ENCODE peak calls at places on chromosomes 12 and 14, in eight cellular contexts. U is smooth muscle cell of the brain vasculature, H is RWPE1, J is occipital lobe, A is neural crest cell, O is AG09309, Z is aorta, Y is tibial artery. F is an unnamed sample.
A peak's percentile ranks its signal among the peaks of the same experiment; 100 is the strongest.

GRCh38 chr12:39443704-39444234 is 849 bp upstream of the KIF21A start:
- DNase-seq in Y (no peak), Z (no peak), U (no peak), O (no peak), A (no peak), H (no peak), J (no peak), F (no peak)

GRCh38 chr12:34625116-34625515 is 602.8 kb downstream of the ALG10 start:
- DNase-seq in J (no peak), O (no peak), H (no peak), U (no peak), Y (no peak), Z (no peak), A (no peak), F (no peak)

GRCh38 chr14:99603471-99603933 is 505 bp downstream of the CCDC85C start:
- DNase-seq in J (no peak), Y (no peak), Z (no peak), A (peak; percentile 34), U (no peak), H (no peak), O (no peak), F (no peak)

GRCh38 chr12:52130695-52131094 is 51.2 kb downstream of the SMIM41 start:
- DNase-seq in A (no peak), J (no peak), H (no peak), O (no peak), Y (no peak), Z (no peak), U (no peak), F (no peak)

GRCh38 chr12:68042212-68042699 is 53.0 kb downstream of the IFNG-AS1 start:
- DNase-seq in H (peak; percentile 81), Y (no peak), A (no peak), O (no peak), J (no peak), U (no peak), Z (no peak), F (no peak)

GRCh38 chr12:115867854-115868253 is 409.6 kb downstream of the MED13L start:
- DNase-seq in A (no peak), Z (no peak), H (no peak), O (no peak), U (no peak), J (no peak), Y (no peak), F (no peak)

GRCh38 chr14:102362084-102362483 is 606 bp downstream of the CINP start:
- DNase-seq in O (no peak), A (no peak), Z (no peak), J (no peak), H (peak; percentile 52), U (no peak), Y (no peak), F (no peak)

GRCh38 chr14:20435454-20436362 is at the start of gene KLHL33:
- DNase-seq in Z (no peak), U (no peak), H (no peak), O (no peak), A (no peak), J (no peak), Y (no peak), F (no peak)

GRCh38 chr14:100679707-100680438 is 46.8 kb upstream of the DLK1 start:
- DNase-seq in O (peak; percentile 79), Z (no peak), J (no peak), Y (no peak), A (no peak), H (no peak), U (peak; percentile 95), F (no peak)

GRCh38 chr14:66944872-66945271 is 244.4 kb upstream of the GARIN2 start:
- DNase-seq in O (no peak), J (no peak), U (peak; percentile 4), H (no peak), A (no peak), Y (no peak), Z (no peak), F (peak; percentile 3)

GRCh38 chr14:22836301-22837058 is at the start of gene MMP14:
- DNase-seq in J (no peak), H (peak; percentile 59), U (peak; percentile 74), O (no peak), A (peak; percentile 28), Z (peak; percentile 90), Y (peak; percentile 93), F (no peak)

GRCh38 chr14:61553730-61554641 is 141.3 kb upstream of the HIF1A start:
- DNase-seq in Y (peak; percentile 53), O (peak; percentile 100), J (no peak), U (no peak), Z (peak; percentile 69), H (peak; percentile 87), A (no peak), F (no peak)

GRCh38 chr14:98062083-98062482 is 1209.9 kb downstream of the BCL11B start:
- DNase-seq in Y (no peak), J (no peak), A (no peak), Z (no peak), H (no peak), O (no peak), U (no peak), F (no peak)

GRCh38 chr12:111068281-111068680 is 147.9 kb upstream of the MYL2 start:
- DNase-seq in Z (peak; percentile 35), J (no peak), Y (no peak), A (peak; percentile 34), U (no peak), O (no peak), H (no peak), F (no peak)

F was measured in glomerular endothelial cell.